ENCODE peak calls at places on chromosomes 11 and 22, in seven cellular contexts. U is AG10803, X is ovary, D is adipocyte, E is AG09309, H is astrocyte of the cerebellum, W is foreskin fibroblast. O is an unnamed sample.
A peak's percentile ranks its signal among the peaks of the same experiment; 100 is the strongest.

GRCh38 chr22:45334068-45334467 is 24.3 kb downstream of the FAM118A start:
- DNase-seq in W (no peak), H (no peak), E (peak; percentile 8), D (no peak), U (peak; percentile 41), X (no peak), O (no peak)

GRCh38 chr11:117457835-117458234 is 130.2 kb downstream of the CEP164 start:
- DNase-seq in D (no peak), H (no peak), E (no peak), U (no peak), X (no peak), W (no peak), O (no peak)

GRCh38 chr11:114132944-114133394 is 73.5 kb downstream of the ZBTB16 start:
- DNase-seq in H (peak; percentile 58), X (no peak), E (peak; percentile 80), U (peak; percentile 85), D (no peak), W (peak; percentile 86), O (no peak)

GRCh38 chr11:4184163-4184916 is 89.7 kb downstream of the RRM1 start:
- DNase-seq in U (no peak), X (no peak), H (no peak), E (no peak), W (no peak), D (no peak), O (no peak)

GRCh38 chr11:12199231-12199948 is 89.0 kb downstream of the MICAL2 start:
- DNase-seq in H (no peak), W (no peak), E (no peak), D (no peak), U (no peak), X (no peak), O (no peak)

GRCh38 chr11:122656631-122657101 is 1.1 kb downstream of the UBASH3B start:
- DNase-seq in X (peak; percentile 29), W (no peak), U (no peak), E (no peak), D (peak; percentile 63), H (no peak), O (no peak)

GRCh38 chr11:113296016-113296415 is 18.4 kb upstream of the TTC12 start:
- DNase-seq in U (no peak), H (no peak), E (no peak), W (no peak), X (no peak), D (no peak), O (no peak)

GRCh38 chr11:82976786-82977185 is 75.2 kb downstream of the DDIAS start:
- DNase-seq in E (no peak), W (no peak), H (no peak), X (no peak), U (no peak), D (no peak), O (no peak)

GRCh38 chr11:68313574-68314202 is 1.3 kb downstream of the LRP5 start:
- DNase-seq in E (no peak), W (peak; percentile 44), H (no peak), D (peak; percentile 65), U (peak; percentile 76), X (no peak), O (peak; percentile 26)

GRCh38 chr11:104897891-104898684 is at the start of gene CASP12:
- DNase-seq in H (no peak), U (no peak), D (peak; percentile 20), X (no peak), E (no peak), W (peak; percentile 23), O (no peak)

GRCh38 chr11:122995526-122995925 is 13.9 kb upstream of the BSX start:
- DNase-seq in U (no peak), W (no peak), H (no peak), X (no peak), E (no peak), D (no peak), O (no peak)

GRCh38 chr11:131744847-131745246 is 374.4 kb downstream of the NTM start:
- DNase-seq in D (peak; percentile 36), W (peak; percentile 69), E (no peak), U (no peak), X (no peak), H (no peak), O (no peak)

GRCh38 chr22:17233348-17234043 is 14.3 kb upstream of the ADA2 start:
- DNase-seq in W (no peak), H (no peak), U (no peak), E (no peak), X (no peak), D (no peak), O (no peak)

GRCh38 chr11:88590366-88590765 is 252.8 kb upstream of the CTSC start:
- DNase-seq in X (no peak), H (peak; percentile 6), D (no peak), U (no peak), W (no peak), E (no peak), O (no peak)

GRCh38 chr11:86932942-86933875 is 22.0 kb downstream of the FZD4 start:
- DNase-seq in H (no peak), E (no peak), D (no peak), X (peak; percentile 42), U (no peak), W (no peak), O (no peak)

GRCh38 chr11:125370561-125371389 is 125.3 kb downstream of the FEZ1 start:
- DNase-seq in H (no peak), W (no peak), U (no peak), X (no peak), E (no peak), D (no peak), O (no peak)
- H3K4me3 ChIP-seq in H (no peak overlapping the region), W (no peak overlapping the region), U (no peak overlapping the region), X (no peak overlapping the region), E (no peak overlapping the region), D (no peak overlapping the region), O (no peak overlapping the region)

GRCh38 chr22:36334081-36334831 is 53.5 kb downstream of the MYH9 start:
- DNase-seq in X (no peak), E (no peak), H (no peak), U (no peak), W (no peak), D (no peak), O (no peak)

GRCh38 chr22:36336246-36337182 is 51.3 kb downstream of the MYH9 start:
- DNase-seq in H (no peak), E (no peak), D (no peak), U (no peak), W (no peak), X (no peak), O (no peak)

GRCh38 chr22:36337365-36338130 is 50.2 kb downstream of the MYH9 start:
- DNase-seq in D (no peak), U (no peak), H (no peak), W (no peak), X (no peak), E (no peak), O (no peak)

GRCh38 chr22:36334838-36335603 is 52.7 kb downstream of the MYH9 start:
- DNase-seq in U (peak; percentile 85), W (peak; percentile 89), D (peak; percentile 71), X (no peak), E (no peak), H (no peak), O (no peak)

DNA sequence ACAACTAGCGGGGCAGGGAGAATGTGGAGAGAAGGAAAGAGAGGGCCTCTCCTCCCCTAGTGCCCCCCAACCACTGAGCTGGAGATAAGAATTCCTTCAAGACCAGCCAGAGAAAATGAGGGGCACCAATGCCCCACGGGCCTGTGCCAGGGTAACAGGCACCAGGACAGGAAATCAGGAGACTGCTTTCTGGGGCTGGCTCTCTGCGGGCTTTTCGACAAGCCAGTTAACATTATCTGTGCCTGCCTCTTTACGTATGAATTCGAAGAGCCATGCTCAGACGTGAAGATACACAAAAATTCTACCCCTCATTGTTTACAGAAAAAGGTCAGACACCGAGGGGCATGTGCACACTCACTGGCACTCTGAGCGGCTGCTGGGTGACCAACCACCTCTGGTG is 52.1 kb downstream of the MYH9 start:
- DNase-seq in X (no peak), H (no peak), D (no peak), U (no peak), W (no peak), E (no peak), O (no peak)
- H3K4me3 ChIP-seq in X (no peak overlapping the region), H (no peak overlapping the region), D (no peak overlapping the region), U (no peak overlapping the region), W (no peak overlapping the region), E (no peak overlapping the region), O (no peak overlapping the region)

DNA sequence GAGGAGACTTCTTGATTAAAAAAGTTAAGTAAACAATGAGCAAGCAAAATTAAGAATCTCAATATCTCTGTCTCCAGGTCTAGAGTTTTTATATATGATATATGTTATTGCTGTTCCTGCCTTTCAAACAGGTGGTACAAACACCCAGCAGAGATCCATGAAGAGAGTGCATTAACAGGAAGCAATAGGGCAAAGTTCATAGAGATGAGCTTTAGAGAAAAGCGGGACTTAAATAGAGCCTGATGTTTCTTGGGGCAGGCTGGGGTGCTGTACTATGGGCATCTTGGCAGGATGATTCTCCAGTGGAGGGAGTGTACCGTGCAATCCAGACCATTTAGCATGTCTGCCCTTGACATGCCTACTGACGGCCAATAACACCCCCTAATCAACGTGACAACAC is 6.8 kb downstream of the MAPK1 start:
- DNase-seq in D (no peak), X (no peak), W (no peak), U (no peak), E (no peak), H (no peak), O (no peak)
- H3K4me3 ChIP-seq in D (no peak overlapping the region), X (no peak overlapping the region), W (no peak overlapping the region), U (no peak overlapping the region), E (no peak overlapping the region), H (no peak overlapping the region), O (no peak overlapping the region)

GRCh38 chr22:20430641-20431519 is 6.7 kb downstream of the SCARF2 start:
- DNase-seq in H (no peak), D (no peak), W (peak; percentile 84), X (no peak), E (no peak), U (peak; percentile 48), O (no peak)

GRCh38 chr22:20430101-20430640 is 7.5 kb downstream of the SCARF2 start:
- DNase-seq in D (no peak), H (no peak), X (no peak), E (no peak), U (no peak), W (no peak), O (no peak)

GRCh38 chr22:20432244-20432686 is 5.4 kb downstream of the SCARF2 start:
- DNase-seq in W (no peak), H (no peak), E (no peak), X (no peak), U (no peak), D (no peak), O (no peak)

GRCh38 chr22:20433191-20433590 is 4.4 kb downstream of the SCARF2 start:
- DNase-seq in D (no peak), H (no peak), U (no peak), E (no peak), W (no peak), X (no peak), O (no peak)

DNA sequence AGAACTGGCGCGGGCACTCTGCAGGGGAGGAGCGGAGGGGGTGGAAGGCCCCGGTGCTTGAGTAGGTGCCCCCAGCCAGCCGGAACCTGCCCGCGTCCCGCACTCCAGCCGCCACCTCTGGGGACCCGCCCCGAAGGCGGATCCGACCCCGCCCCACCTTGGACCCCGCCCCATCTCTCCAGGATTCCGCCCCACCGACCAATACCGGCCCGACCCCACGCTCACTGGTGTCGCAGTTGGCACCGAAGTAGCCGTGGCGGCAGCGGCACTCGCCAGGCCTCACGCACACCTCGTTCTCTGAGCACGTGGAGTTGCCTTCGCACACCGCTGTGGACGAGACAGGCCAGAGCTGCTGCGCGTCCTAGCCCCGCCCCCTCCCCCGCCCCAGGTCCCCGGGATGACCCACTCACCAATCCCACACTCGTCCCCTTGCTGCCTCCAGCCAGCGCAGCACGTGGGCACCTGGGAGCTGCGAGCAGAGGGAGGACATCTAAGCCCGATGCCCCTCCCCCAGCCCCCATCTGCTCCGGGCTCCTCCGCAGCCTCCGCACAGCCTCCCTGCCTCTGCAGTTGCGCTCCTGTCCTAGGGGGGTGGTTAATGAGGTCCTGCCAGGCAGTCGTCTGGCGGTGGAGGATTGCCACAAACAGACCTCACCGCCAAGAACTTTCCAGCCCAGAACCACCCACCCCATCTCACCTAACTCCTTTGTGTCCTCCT is 5.9 kb downstream of the SCARF2 start:
- DNase-seq in H (no peak), W (no peak), X (no peak), D (no peak), E (no peak), U (no peak), O (no peak)
- H3K4me3 ChIP-seq in H (no peak overlapping the region), W (no peak overlapping the region), X (no peak overlapping the region), D (no peak overlapping the region), E (no peak overlapping the region), U (no peak overlapping the region), O (no peak overlapping the region)